ENCODE peak calls at places on chromosomes 12 and 14, in ten cellular contexts. O is NCI-H1105 treated with DMSO at 0.1 percent for 48 hours; X is brain microvascular endothelial cell; E is stimulated activated naive CD8-positive, alpha-beta T cell treated with anti-CD3 and anti-CD28 coated beads, Interleukin-15, amount 100 ng/mL, for 72 hours; Q is left ventricle myocardium inferior; I is cardiac fibroblast; H is GM10248; P is astrocyte of the cerebellum; J is D341Med; C is mucosa of descending colon. D is an unnamed sample.

GRCh38 chr12:102300824-102301461 is 103.3 kb upstream of the PMCH start:
- DNase-seq in O (peak), X (peak), E (peak), Q (no peak), I (peak), H (peak), P (no peak), J (peak), C (no peak), D (no peak)

GRCh38 chr12:105775351-105775750 is 363.4 kb downstream of the NUAK1 start:
- DNase-seq in O (no peak), X (peak), E (no peak), Q (no peak), I (peak), H (no peak), P (no peak), J (no peak), C (no peak), D (no peak)

GRCh38 chr12:127957001-127957660 is 309.8 kb upstream of the TMEM132C start:
- DNase-seq in O (no peak), X (peak), E (no peak), Q (no peak), I (no peak), H (no peak), P (no peak), J (no peak), C (no peak), D (no peak)

GRCh38 chr12:106084048-106084671 is 54.6 kb downstream of the NUAK1 start:
- DNase-seq in O (no peak), X (peak), E (no peak), Q (no peak), I (peak), H (no peak), P (peak), J (no peak), C (no peak), D (no peak)

GRCh38 chr14:101241807-101242278 is 319.5 kb upstream of the DIO3 start:
- DNase-seq in O (no peak), X (no peak), E (no peak), Q (no peak), I (no peak), H (no peak), P (no peak), J (no peak), C (no peak), D (no peak)

GRCh38 chr14:36585100-36585499 is 2.7 kb upstream of the NKX2-8 start:
- DNase-seq in O (peak), X (no peak), E (no peak), Q (no peak), I (no peak), H (no peak), P (no peak), J (no peak), C (no peak), D (peak)

GRCh38 chr12:770474-770873 is 18.1 kb downstream of the WNK1 start:
- DNase-seq in O (no peak), X (no peak), E (no peak), Q (no peak), I (no peak), H (no peak), P (no peak), J (no peak), C (no peak), D (no peak)

GRCh38 chr12:78887444-78887843 is 22.9 kb downstream of the SYT1 start:
- DNase-seq in O (no peak), X (no peak), E (no peak), Q (no peak), I (no peak), H (no peak), P (no peak), J (no peak), C (no peak), D (no peak)

GRCh38 chr12:124395986-124396385 is 101.1 kb downstream of the RFLNA start:
- DNase-seq in O (no peak), X (no peak), E (no peak), Q (no peak), I (no peak), H (no peak), P (no peak), J (no peak), C (no peak), D (no peak)

GRCh38 chr14:24284501-24285035 is 13.2 kb upstream of the RABGGTA start:
- DNase-seq in O (no peak), X (no peak), E (no peak), Q (no peak), I (no peak), H (no peak), P (no peak), J (no peak), C (no peak), D (no peak)

GRCh38 chr14:66070542-66071319 is 415.4 kb upstream of the CCDC196 start:
- DNase-seq in O (peak), X (peak), E (peak), Q (peak), I (peak), H (peak), P (no peak), J (peak), C (no peak), D (peak)

GRCh38 chr12:10364839-10365681 is 24.8 kb downstream of the KLRK1 start:
- DNase-seq in O (peak), X (peak), E (peak), Q (peak), I (peak), H (peak), P (peak), J (peak), C (no peak), D (peak)

GRCh38 chr12:120677765-120678473 is 9.0 kb upstream of the MLEC start:
- DNase-seq in O (no peak), X (peak), E (peak), Q (peak), I (peak), H (peak), P (no peak), J (no peak), C (no peak), D (no peak)

GRCh38 chr14:51419685-51420084 is 179.6 kb downstream of the TMX1 start:
- DNase-seq in O (no peak), X (no peak), E (peak), Q (no peak), I (no peak), H (no peak), P (no peak), J (no peak), C (no peak), D (no peak)

GRCh38 chr12:53561590-53561953 is 54.3 kb upstream of the NPFF start:
- DNase-seq in O (no peak), X (peak), E (no peak), Q (no peak), I (peak), H (no peak), P (peak), J (no peak), C (no peak), D (no peak)

GRCh38 chr12:49974231-49974675 is 1.5 kb downstream of the AQP6 start:
- DNase-seq in O (no peak), X (peak), E (no peak), Q (peak), I (peak), H (no peak), P (peak), J (peak), C (no peak), D (no peak)

GRCh38 chr14:22471545-22472121 is 117.4 kb downstream of the DAD1 start:
- DNase-seq in O (peak), X (peak), E (no peak), Q (peak), I (peak), H (no peak), P (no peak), J (peak), C (peak), D (no peak)

GRCh38 chr12:26715232-26715631 is 117.8 kb downstream of the ITPR2 start:
- DNase-seq in O (no peak), X (no peak), E (no peak), Q (no peak), I (no peak), H (no peak), P (no peak), J (no peak), C (no peak), D (no peak)

GRCh38 chr14:36941783-36942521 is 230.5 kb downstream of the SLC25A21 start:
- DNase-seq in O (peak), X (peak), E (peak), Q (peak), I (peak), H (peak), P (peak), J (peak), C (peak), D (peak)

GRCh38 chr12:122894173-122895121 is 1.5 kb downstream of the VPS37B start:
- DNase-seq in O (no peak), X (no peak), E (peak), Q (no peak), I (no peak), H (no peak), P (no peak), J (no peak), C (peak), D (no peak)

GRCh38 chr12:716506-716905 is 35.9 kb upstream of the WNK1 start:
- DNase-seq in O (no peak), X (no peak), E (peak), Q (peak), I (peak), H (peak), P (no peak), J (no peak), C (no peak), D (no peak)

GRCh38 chr14:81062380-81062779 is 107.0 kb downstream of the TSHR start:
- DNase-seq in O (no peak), X (no peak), E (no peak), Q (no peak), I (no peak), H (no peak), P (no peak), J (no peak), C (no peak), D (no peak)

GRCh38 chr14:22689186-22689585 is 45.0 kb upstream of the OR6J1 start:
- DNase-seq in O (no peak), X (peak), E (peak), Q (no peak), I (peak), H (no peak), P (peak), J (no peak), C (no peak), D (no peak)

GRCh38 chr14:31270196-31270772 is 62.7 kb upstream of the HECTD1 start:
- DNase-seq in O (no peak), X (no peak), E (peak), Q (no peak), I (peak), H (no peak), P (no peak), J (no peak), C (no peak), D (no peak)

D was measured in NCI-H748 treated with DMSO at 0.1 percent for 48 hours.